ENCODE peak calls at places on chromosomes 12 and 14, in nine cellular contexts. K, Q, C, G, H, A, V, S and Y are unnamed samples.

GRCh38 chr12:104498211-104498801 is 41.6 kb downstream of the CHST11 start:
- DNase-seq in K (no peak), Q (no peak), C (no peak), G (no peak), H (no peak), A (peak), V (no peak), S (no peak), Y (no peak)

GRCh38 chr12:114869091-114869834 is 185.3 kb upstream of the TBX3 start:
- DNase-seq in K (no peak), Q (no peak), C (no peak), G (no peak), H (no peak), A (peak), V (no peak), S (no peak), Y (no peak)

GRCh38 chr14:67166450-67166853 is 22.8 kb upstream of the GARIN2 start:
- DNase-seq in K (no peak), Q (no peak), C (peak), G (no peak), H (peak), A (peak), V (peak), S (no peak), Y (peak)

GRCh38 chr14:100239200-100239839 is 376 bp downstream of the YY1 start:
- DNase-seq in K (no peak), Q (peak), C (no peak), G (peak), H (peak), A (no peak), V (no peak), S (no peak), Y (peak)

GRCh38 chr12:76041406-76041805 is 9.8 kb upstream of the PHLDA1 start:
- DNase-seq in K (no peak), Q (no peak), C (no peak), G (no peak), H (no peak), A (no peak), V (no peak), S (no peak), Y (no peak)

GRCh38 chr12:16155938-16156337 is 121.5 kb downstream of the SLC15A5 start:
- DNase-seq in K (no peak), Q (no peak), C (no peak), G (no peak), H (peak), A (no peak), V (no peak), S (no peak), Y (no peak)

GRCh38 chr14:85131523-85131922 is 398.4 kb upstream of the FLRT2 start:
- DNase-seq in K (no peak), Q (no peak), C (no peak), G (no peak), H (no peak), A (no peak), V (no peak), S (no peak), Y (no peak)

GRCh38 chr12:107130830-107131760 is 37.7 kb upstream of the CRY1 start:
- DNase-seq in K (no peak), Q (no peak), C (no peak), G (no peak), H (no peak), A (no peak), V (no peak), S (no peak), Y (no peak)

GRCh38 chr14:22007278-22008097 is 333.9 kb upstream of the OR4E1 start:
- DNase-seq in K (no peak), Q (no peak), C (no peak), G (no peak), H (no peak), A (no peak), V (no peak), S (no peak), Y (no peak)

GRCh38 chr12:94962680-94963079 is 40.8 kb downstream of the NDUFA12 start:
- DNase-seq in K (no peak), Q (no peak), C (no peak), G (no peak), H (no peak), A (no peak), V (no peak), S (no peak), Y (no peak)

GRCh38 chr12:109822951-109823411 is 10.2 kb downstream of the TRPV4 start:
- DNase-seq in K (no peak), Q (no peak), C (no peak), G (no peak), H (no peak), A (no peak), V (no peak), S (no peak), Y (peak)

GRCh38 chr12:57888407-57889157 is 42.1 kb upstream of the CTDSP2 start:
- DNase-seq in K (no peak), Q (peak), C (no peak), G (no peak), H (peak), A (peak), V (peak), S (no peak), Y (peak)

GRCh38 chr12:109737631-109738030 is 24.0 kb downstream of the FAM222A start:
- DNase-seq in K (no peak), Q (no peak), C (no peak), G (no peak), H (no peak), A (no peak), V (no peak), S (no peak), Y (peak)

GRCh38 chr12:19846561-19846960 is 407.3 kb downstream of the AEBP2 start:
- DNase-seq in K (no peak), Q (no peak), C (no peak), G (no peak), H (peak), A (peak), V (no peak), S (peak), Y (no peak)

GRCh38 chr12:5567021-5567744 is 135.3 kb downstream of the NTF3 start:
- DNase-seq in K (no peak), Q (peak), C (no peak), G (peak), H (no peak), A (no peak), V (peak), S (no peak), Y (no peak)

GRCh38 chr12:5561843-5562242 is 129.9 kb downstream of the NTF3 start:
- DNase-seq in K (no peak), Q (no peak), C (no peak), G (no peak), H (no peak), A (no peak), V (no peak), S (no peak), Y (no peak)

GRCh38 chr12:5562581-5562980 is 130.7 kb downstream of the NTF3 start:
- DNase-seq in K (no peak), Q (no peak), C (no peak), G (no peak), H (no peak), A (no peak), V (no peak), S (no peak), Y (no peak)

GRCh38 chr12:5568325-5568981 is 136.5 kb downstream of the NTF3 start:
- DNase-seq in K (no peak), Q (no peak), C (no peak), G (no peak), H (no peak), A (no peak), V (no peak), S (no peak), Y (no peak)

DNA sequence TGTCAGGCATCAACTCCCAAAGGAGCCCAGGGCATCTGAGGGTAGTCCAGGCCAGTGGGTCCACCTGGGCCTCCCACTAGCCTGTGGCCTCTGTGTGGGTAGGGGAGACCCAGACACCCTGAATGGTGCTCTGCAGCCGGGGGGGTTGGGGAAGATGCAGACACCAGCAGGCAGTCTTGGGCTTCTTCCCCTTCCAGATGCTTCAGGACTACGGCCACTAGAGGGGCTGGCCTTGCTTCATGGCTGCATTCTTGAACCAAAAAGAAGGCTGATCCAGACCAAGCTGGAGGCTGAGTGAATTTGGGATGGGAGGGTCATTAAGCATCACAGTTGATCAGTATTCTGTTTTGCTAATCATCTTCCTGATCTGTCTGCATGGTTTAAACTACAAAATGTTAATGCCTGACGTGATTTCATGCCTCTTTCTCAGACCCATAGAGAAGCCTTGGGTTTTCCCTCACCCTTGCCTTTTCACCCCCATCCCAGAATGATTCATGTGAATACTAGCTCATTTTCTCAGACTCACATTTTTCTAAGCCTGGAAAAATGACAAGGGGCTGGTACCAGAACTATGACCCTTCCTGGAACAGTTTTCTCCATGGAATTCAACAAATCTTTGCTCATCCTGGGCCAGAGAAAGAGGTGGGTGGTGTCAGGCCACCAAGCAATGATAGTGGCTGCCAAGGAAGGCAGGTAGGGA is 134.2 kb downstream of the NTF3 start:
- DNase-seq in K (no peak), Q (no peak), C (no peak), G (no peak), H (no peak), A (no peak), V (no peak), S (no peak), Y (no peak)
- TF ChIP-seq CTCF in K (no peak), Q (no peak), C (no peak), G (no peak), H (no peak), A (no peak), V (no peak), S (no peak), Y (no peak)

GRCh38 chr12:118358607-118359540 is 13.8 kb downstream of the TAOK3 start:
- DNase-seq in K (no peak), Q (no peak), C (no peak), G (no peak), H (no peak), A (no peak), V (no peak), S (no peak), Y (no peak)

GRCh38 chr12:118356809-118357326 is 15.8 kb downstream of the TAOK3 start:
- DNase-seq in K (no peak), Q (no peak), C (peak), G (no peak), H (peak), A (peak), V (no peak), S (peak), Y (no peak)

GRCh38 chr12:118355838-118356237 is 16.9 kb downstream of the TAOK3 start:
- DNase-seq in K (no peak), Q (no peak), C (no peak), G (no peak), H (no peak), A (no peak), V (no peak), S (no peak), Y (no peak)

GRCh38 chr12:118358008-118358359 is 14.7 kb downstream of the TAOK3 start:
- DNase-seq in K (no peak), Q (no peak), C (no peak), G (no peak), H (no peak), A (no peak), V (no peak), S (no peak), Y (no peak)

DNA sequence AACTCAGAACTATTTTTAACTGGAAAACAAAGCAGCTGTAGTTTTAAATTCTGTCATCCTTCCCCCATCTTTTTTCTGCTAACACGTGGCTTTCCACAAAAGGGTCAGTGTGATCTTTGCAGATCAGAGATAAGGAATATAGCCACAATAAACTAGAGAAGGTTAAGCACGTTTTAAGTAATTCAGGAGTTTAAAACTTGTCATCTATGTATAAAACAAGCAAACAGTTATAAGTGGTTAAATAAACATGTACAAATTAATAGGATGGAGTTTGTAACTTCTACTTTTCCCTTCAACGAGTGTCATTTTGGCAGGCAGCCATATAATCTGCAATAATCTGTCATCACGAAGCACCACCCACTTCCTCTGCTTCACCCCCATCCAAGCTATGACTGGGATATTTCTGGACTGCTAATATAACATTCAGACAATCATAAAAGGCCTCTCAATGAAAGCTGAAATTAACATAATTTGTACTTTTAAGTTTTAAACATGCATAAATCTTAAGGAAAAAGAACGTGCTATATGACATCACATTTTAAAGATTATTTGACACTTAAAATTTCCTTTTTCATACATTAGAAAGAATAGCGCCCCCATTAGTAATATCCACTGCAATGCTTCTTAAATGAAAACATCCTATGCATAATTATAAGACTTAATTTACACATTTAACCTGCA is 15.2 kb downstream of the TAOK3 start:
- DNase-seq in K (no peak), Q (no peak), C (peak), G (peak), H (peak), A (peak), V (no peak), S (peak), Y (peak)
- TF ChIP-seq CTCF in K (peak), Q (no peak), C (peak), G (no peak), H (no peak), A (peak), V (no peak), S (peak), Y (no peak)

GRCh38 chr14:89207925-89208328 is 209.1 kb downstream of the FOXN3 start:
- DNase-seq in K (no peak), Q (no peak), C (no peak), G (no peak), H (no peak), A (no peak), V (no peak), S (no peak), Y (no peak)
- TF ChIP-seq CTCF in K (no peak), Q (no peak), C (no peak), G (no peak), H (no peak), A (no peak), V (no peak), S (no peak), Y (no peak)

DNA sequence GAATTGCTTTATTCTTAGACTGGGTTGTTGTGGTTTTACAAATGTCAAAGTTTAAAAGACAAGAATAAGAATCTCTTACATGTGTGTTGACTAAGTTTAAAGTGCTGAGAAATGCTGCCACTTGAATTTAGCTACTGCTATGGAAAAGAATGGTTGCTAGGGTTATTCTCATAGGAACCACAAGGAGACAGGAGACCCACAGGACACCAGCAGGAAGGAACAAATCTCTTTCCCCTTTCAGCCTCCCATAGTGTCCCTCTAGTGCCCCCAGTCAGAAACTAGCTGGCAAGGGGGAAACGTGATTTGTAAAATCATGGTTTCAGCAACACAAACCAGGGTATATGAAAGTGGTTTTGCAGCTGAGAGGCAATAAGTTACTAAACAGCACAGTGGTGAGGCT is 102.7 kb downstream of the ST8SIA1 start:
- DNase-seq in K (no peak), Q (no peak), C (no peak), G (no peak), H (peak), A (peak), V (no peak), S (peak), Y (no peak)
- TF ChIP-seq CTCF in K (no peak), Q (no peak), C (no peak), G (no peak), H (peak), A (peak), V (no peak), S (no peak), Y (no peak)

GRCh38 chr14:76423534-76423933 is 47.6 kb downstream of the ESRRB start:
- DNase-seq in K (no peak), Q (no peak), C (no peak), G (no peak), H (no peak), A (no peak), V (no peak), S (no peak), Y (no peak)

GRCh38 chr14:76420827-76421226 is 44.9 kb downstream of the ESRRB start:
- DNase-seq in K (no peak), Q (no peak), C (no peak), G (no peak), H (no peak), A (no peak), V (no peak), S (no peak), Y (no peak)

GRCh38 chr14:76424359-76424758 is 48.4 kb downstream of the ESRRB start:
- DNase-seq in K (no peak), Q (no peak), C (no peak), G (no peak), H (no peak), A (no peak), V (no peak), S (no peak), Y (no peak)

GRCh38 chr14:76421662-76422061 is 45.7 kb downstream of the ESRRB start:
- DNase-seq in K (no peak), Q (no peak), C (no peak), G (no peak), H (no peak), A (no peak), V (no peak), S (no peak), Y (no peak)

GRCh38 chr14:76422662-76423061 is 46.7 kb downstream of the ESRRB start:
- DNase-seq in K (no peak), Q (no peak), C (no peak), G (no peak), H (no peak), A (no peak), V (no peak), S (no peak), Y (no peak)
- TF ChIP-seq CTCF in K (no peak), Q (no peak), C (no peak), G (no peak), H (no peak), A (no peak), V (no peak), S (no peak), Y (no peak)